ENCODE peak calls at places on chromosomes 6 and 20, in four cellular contexts. B, K, W and Q are unnamed samples.

GRCh38 chr20:21577551-21577950 is 63.7 kb upstream of the NKX2-2 start:
- DNase-seq in B (no peak), K (no peak), W (no peak), Q (no peak)

GRCh38 chr6:85081102-85081501 is 316.7 kb upstream of the TBX18 start:
- DNase-seq in B (no peak), K (no peak), W (peak), Q (no peak)

GRCh38 chr6:141203902-141204575 is 928.7 kb upstream of the GJE1 start:
- DNase-seq in B (no peak), K (no peak), W (no peak), Q (no peak)

GRCh38 chr6:4510906-4511625 is 265.1 kb upstream of the CDYL start:
- DNase-seq in B (no peak), K (no peak), W (no peak), Q (no peak)

GRCh38 chr6:125658125-125658524 is 91.3 kb upstream of the HEY2 start:
- DNase-seq in B (no peak), K (no peak), W (no peak), Q (no peak)

GRCh38 chr20:40599987-40600386 is 89.0 kb downstream of the MAFB start:
- DNase-seq in B (no peak), K (no peak), W (no peak), Q (no peak)

GRCh38 chr6:30641048-30641447 is 5.9 kb upstream of the C6orf136 start:
- DNase-seq in B (no peak), K (no peak), W (no peak), Q (no peak)

GRCh38 chr20:2750343-2751251 is 49.8 kb downstream of the CPXM1 start:
- DNase-seq in B (peak), K (peak), W (peak), Q (peak)

DNA sequence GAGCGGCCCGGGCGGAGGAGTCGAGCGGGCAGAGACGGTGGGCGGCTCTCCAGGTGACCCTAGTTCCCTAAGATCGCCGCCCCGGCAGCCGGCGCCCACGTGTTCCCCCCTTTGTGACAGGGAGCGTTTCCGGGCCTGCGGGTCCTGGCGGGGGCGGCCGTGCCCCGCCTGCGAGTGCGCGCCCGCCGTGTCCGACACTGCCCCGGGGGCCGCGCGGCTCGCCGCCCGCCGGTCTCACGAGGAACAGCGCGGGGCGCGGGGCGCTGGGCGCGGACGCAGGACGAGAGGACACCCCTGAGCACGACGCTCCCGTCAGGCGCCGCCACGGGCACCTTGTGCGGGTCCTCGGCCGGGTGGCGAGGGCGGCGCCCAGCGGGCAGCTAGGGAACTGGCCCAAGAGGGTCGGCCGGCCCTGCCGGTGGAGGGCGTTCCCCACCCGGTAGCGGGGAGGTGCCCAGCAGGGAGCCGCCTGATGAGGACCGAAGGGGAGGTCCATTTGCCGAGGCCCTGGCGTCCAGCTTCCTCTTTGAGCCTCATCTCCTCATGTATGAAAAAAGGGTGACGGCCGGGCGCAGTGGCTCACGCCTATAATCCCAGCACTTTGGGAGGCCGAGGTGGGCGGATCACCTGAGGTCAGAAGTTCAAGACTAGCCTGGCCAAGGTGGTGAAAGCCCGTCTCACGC is at the start of gene VARS1:
- DNase-seq in B (peak), K (peak), W (peak), Q (peak)
- TF ChIP-seq POLR2A in B (no peak), K (peak), W (no peak), Q (peak)

DNA sequence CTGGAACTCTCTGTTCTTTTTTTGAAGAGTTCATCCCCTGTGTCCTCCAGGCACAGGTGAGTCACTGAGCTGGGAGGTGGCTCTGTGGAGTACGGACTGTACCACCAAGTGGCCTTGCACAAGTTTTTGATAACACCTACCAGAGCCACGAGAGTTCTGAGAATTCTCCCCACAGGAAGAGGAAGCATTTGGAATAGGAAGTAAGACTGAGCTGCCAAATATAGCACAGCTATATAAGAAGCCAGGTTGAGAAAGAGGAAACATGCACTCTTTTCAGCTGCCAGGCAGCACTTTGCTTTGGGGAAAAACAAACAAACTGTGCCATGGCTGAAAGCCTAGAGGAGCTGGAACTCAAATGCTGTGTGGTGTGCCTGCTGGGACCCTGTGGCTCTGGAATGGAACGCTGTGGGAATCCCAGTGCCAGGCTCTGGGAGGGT is 70.8 kb upstream of the RIPOR2 start:
- DNase-seq in B (peak), K (peak), W (peak), Q (peak)
- TF ChIP-seq POLR2A in B (no peak), K (peak), W (no peak), Q (peak)

GRCh38 chr20:3935295-3935955 is 46.2 kb downstream of the PANK2 start:
- DNase-seq in B (peak), K (no peak), W (no peak), Q (no peak)
- TF ChIP-seq POLR2A in B (no peak), K (no peak), W (no peak), Q (no peak)

GRCh38 chr6:33299237-33299944 is 649 bp upstream of the RGL2 start:
- DNase-seq in B (peak), K (peak), W (peak), Q (peak)
- TF ChIP-seq POLR2A in B (peak), K (peak), W (peak), Q (peak)

GRCh38 chr20:60206259-60206658 is 248.0 kb downstream of the CDH26 start:
- DNase-seq in B (no peak), K (no peak), W (no peak), Q (no peak)
- TF ChIP-seq POLR2A in B (no peak), K (no peak), W (no peak), Q (no peak)